ENCODE peak calls at places on chromosomes 11 and 22, in ten cellular contexts. V is COR-L47; S is stimulated activated CD4-positive, alpha-beta T cell treated with anti-CD3 and anti-CD28 coated beads, TNF-alpha, amount 100 ng/mL, for 1 hour; D is CD8-positive, alpha-beta T cell; W is kidney; E is amniotic stem cell; H is activated CD8-positive, alpha-beta T cell treated with anti-CD3 and anti-CD28 coated beads for 36 hours; B is AG08395; P is pancreas; I is NCI-H748 treated with DMSO at 0.1 percent for 48 hours. L is an unnamed sample.
A peak's percentile ranks its signal among the peaks of the same experiment; 100 is the strongest.

GRCh38 chr11:117183724-117184349 is 5.3 kb downstream of the SIDT2 start:
- DNase-seq in I (no peak), E (no peak), P (peak; percentile 56), V (no peak), S (no peak), H (no peak), D (no peak), B (no peak), W (peak; percentile 26), L (no peak)

GRCh38 chr11:120136356-120136755 is 1.6 kb downstream of the TRIM29 start:
- DNase-seq in V (no peak), E (no peak), H (no peak), S (no peak), I (no peak), B (no peak), D (no peak), W (no peak), P (no peak), L (no peak)

GRCh38 chr22:42562282-42562681 is 8.5 kb downstream of the SERHL2 start:
- DNase-seq in S (no peak), P (no peak), V (no peak), H (no peak), B (no peak), E (no peak), I (no peak), D (no peak), W (no peak), L (no peak)

GRCh38 chr11:72848846-72849466 is 34.7 kb downstream of the ATG16L2 start:
- DNase-seq in I (peak; percentile 34), S (no peak), D (no peak), P (no peak), V (peak; percentile 18), W (no peak), H (peak; percentile 64), B (peak; percentile 41), E (no peak), L (peak; percentile 22)

GRCh38 chr22:30785527-30785926 is 90.9 kb downstream of the OSBP2 start:
- DNase-seq in S (no peak), E (no peak), W (no peak), P (no peak), V (no peak), D (no peak), H (no peak), B (no peak), I (no peak), L (no peak)

GRCh38 chr11:60835472-60835871 is 6.4 kb upstream of the CCDC86 start:
- DNase-seq in I (no peak), S (no peak), W (no peak), V (no peak), H (no peak), E (no peak), P (no peak), D (no peak), B (no peak), L (no peak)

GRCh38 chr11:10436224-10436623 is 18.8 kb upstream of the AMPD3 start:
- DNase-seq in E (no peak), S (no peak), H (no peak), D (no peak), I (no peak), P (no peak), V (no peak), W (no peak), B (no peak), L (no peak)

GRCh38 chr11:113895367-113896155 is 9.0 kb upstream of the HTR3B start:
- DNase-seq in S (no peak), D (no peak), H (no peak), V (no peak), P (no peak), I (no peak), W (no peak), B (no peak), E (no peak), L (no peak)

GRCh38 chr11:74366576-74366975 is 31.7 kb downstream of the PGM2L1 start:
- DNase-seq in E (no peak), B (peak; percentile 64), D (no peak), V (no peak), H (no peak), W (no peak), I (no peak), S (no peak), P (no peak), L (peak; percentile 6)

GRCh38 chr11:68583047-68583446 is 101.3 kb upstream of the GAL start:
- DNase-seq in I (no peak), D (no peak), V (no peak), B (no peak), W (no peak), S (no peak), H (no peak), P (no peak), E (peak; percentile 58), L (peak; percentile 81)

GRCh38 chr22:48380016-48380665 is 1447.5 kb downstream of the BRD1 start:
- DNase-seq in H (no peak), S (no peak), W (no peak), D (no peak), B (no peak), P (no peak), V (no peak), E (no peak), I (no peak), L (no peak)

GRCh38 chr11:118274184-118274583 is 10.1 kb upstream of the MPZL2 start:
- DNase-seq in P (no peak), H (no peak), W (no peak), V (no peak), E (no peak), B (no peak), D (no peak), S (no peak), I (no peak), L (peak; percentile 6)

GRCh38 chr11:29318134-29318845 is 698.5 kb downstream of the KCNA4 start:
- DNase-seq in E (no peak), B (peak; percentile 12), P (no peak), V (no peak), H (no peak), S (no peak), I (no peak), W (no peak), D (no peak), L (peak; percentile 96)

GRCh38 chr11:36150986-36151385 is 138.2 kb downstream of the COMMD9 start:
- DNase-seq in E (no peak), D (no peak), I (no peak), P (no peak), V (no peak), W (no peak), B (no peak), S (no peak), H (no peak), L (no peak)

GRCh38 chr22:41892721-41893120 is 22.2 kb downstream of the SHISA8 start:
- DNase-seq in B (no peak), I (no peak), D (no peak), E (no peak), H (no peak), S (no peak), V (no peak), W (no peak), P (no peak), L (no peak)